ENCODE peak calls at places on chromosomes 7 and 10, in nine cellular contexts. P is stimulated activated CD8-positive, alpha-beta memory T cell treated with anti-CD3 and anti-CD28 coated beads, Interleukin-2, amount 100 ng/mL, for 48 hours; U is nucleus accumbens; C is amniotic stem cell; W is astrocyte of the spinal cord; G is activated CD8-positive, alpha-beta T cell treated with anti-CD3 and anti-CD28 coated beads for 36 hours; B is GM04503; X is HS-27A; Y is T follicular helper cell. E is an unnamed sample.

GRCh38 chr7:7529328-7529727 is 6.3 kb downstream of the COL28A1 start:
- DNase-seq in B (no peak), X (no peak), P (no peak), G (no peak), C (no peak), U (no peak), W (no peak), Y (no peak), E (no peak)

GRCh38 chr10:35545878-35546631 is 59.1 kb upstream of the GJD4 start:
- DNase-seq in P (no peak), C (no peak), X (no peak), U (no peak), Y (no peak), W (peak), G (no peak), B (no peak), E (no peak)

GRCh38 chr10:72328045-72328828 is 26.5 kb downstream of the DNAJB12 start:
- DNase-seq in G (peak), X (no peak), P (no peak), B (no peak), C (peak), U (peak), Y (no peak), W (peak), E (no peak)

GRCh38 chr10:78401882-78402367 is 368.3 kb downstream of the RPS24 start:
- DNase-seq in B (no peak), P (no peak), G (no peak), C (no peak), U (no peak), X (no peak), Y (no peak), W (no peak), E (no peak)

GRCh38 chr7:43884209-43884608 is 14.9 kb upstream of the MRPS24 start:
- DNase-seq in B (no peak), Y (no peak), G (no peak), W (no peak), C (no peak), U (no peak), P (no peak), X (no peak), E (no peak)

GRCh38 chr10:13848530-13849425 is 262.0 kb downstream of the PRPF18 start:
- DNase-seq in U (no peak), Y (no peak), P (no peak), X (no peak), G (no peak), W (no peak), C (no peak), B (no peak), E (no peak)

GRCh38 chr7:42085531-42085930 is 151.5 kb downstream of the GLI3 start:
- DNase-seq in X (no peak), C (no peak), U (no peak), Y (no peak), B (no peak), W (no peak), P (no peak), G (no peak), E (no peak)

GRCh38 chr10:49161411-49161997 is 26.7 kb downstream of the TMEM273 start:
- DNase-seq in W (peak), X (no peak), U (peak), P (no peak), Y (no peak), B (peak), G (no peak), C (no peak), E (no peak)

GRCh38 chr10:110214380-110214826 is 7.0 kb downstream of the MXI1 start:
- DNase-seq in U (no peak), W (peak), Y (no peak), X (no peak), P (no peak), B (no peak), G (peak), C (no peak), E (no peak)

GRCh38 chr10:73576890-73577591 is 14.1 kb downstream of the USP54 start:
- DNase-seq in C (no peak), B (no peak), P (no peak), W (no peak), Y (no peak), G (no peak), U (no peak), X (no peak), E (no peak)

GRCh38 chr10:78925275-78925674 is 143.5 kb upstream of the ZMIZ1 start:
- DNase-seq in Y (no peak), W (no peak), B (no peak), P (no peak), G (no peak), C (no peak), X (no peak), U (no peak), E (no peak)

GRCh38 chr10:117007080-117007479 is 2.1 kb upstream of the SHTN1 start:
- DNase-seq in X (peak), Y (no peak), P (no peak), G (no peak), B (peak), C (no peak), W (peak), U (no peak), E (no peak)

E was measured in lower lobe of right lung.